ENCODE peak calls at places on chromosomes 16 and 17, in six cellular contexts. U is stimulated activated CD4-positive, alpha-beta T cell treated with anti-CD3 and anti-CD28 coated beads, Interleukin-4, amount 100 ng/mL, for 1 hour; P is head of caudate nucleus; K is lung; J is M059J; T is nucleus accumbens. G is an unnamed sample.

GRCh38 chr16:70646260-70647241 is at the start of gene IL34:
- DNase-seq in K (no peak), T (no peak), U (no peak), P (peak; percentile 76), J (peak; percentile 65), G (no peak)

GRCh38 chr17:40605301-40605700 is 40.0 kb upstream of the CCR7 start:
- DNase-seq in K (no peak), T (no peak), P (no peak), U (peak; percentile 68), J (no peak), G (no peak)

GRCh38 chr16:23104032-23104955 is 45.0 kb downstream of the USP31 start:
- DNase-seq in K (no peak), P (no peak), U (no peak), J (no peak), T (no peak), G (no peak)

GRCh38 chr16:49342336-49343265 is 31.0 kb upstream of the C16orf78 start:
- DNase-seq in J (no peak), K (no peak), T (no peak), U (no peak), P (no peak), G (peak; percentile 18)

GRCh38 chr17:57862410-57862989 is 12.7 kb upstream of the MRPS23 start:
- DNase-seq in K (no peak), U (no peak), J (no peak), T (no peak), P (no peak), G (no peak)

GRCh38 chr17:76179496-76180467 is 38.7 kb upstream of the FOXJ1 start:
- DNase-seq in K (no peak), U (peak; percentile 19), T (no peak), P (no peak), J (no peak), G (no peak)

GRCh38 chr16:50889746-50890145 is 147.9 kb downstream of the CYLD start:
- DNase-seq in T (no peak), K (no peak), U (no peak), J (no peak), P (no peak), G (peak; percentile 5)

GRCh38 chr16:88264641-88265285 is 118.0 kb upstream of the ZNF469 start:
- DNase-seq in U (peak; percentile 50), P (peak; percentile 64), T (peak; percentile 21), J (peak; percentile 96), K (peak; percentile 93), G (peak; percentile 99)

GRCh38 chr17:28941251-28941650 is 10.1 kb downstream of the PHF12 start:
- DNase-seq in P (no peak), J (no peak), U (no peak), K (no peak), T (no peak), G (no peak)

G was measured in right atrium auricular region.